ENCODE peak calls at places on chromosome X, in eight cellular contexts. X, C, N, W, R, G, L and U are unnamed samples.

GRCh38 chrX:30593435-30594200 is 16.1 kb upstream of the TASL start:
- DNase-seq in X (peak; percentile 73), C (no peak), N (no peak), W (no peak), R (no peak), G (peak; percentile 52), L (no peak), U (no peak)

GRCh38 chrX:13903405-13903804 is 86.5 kb upstream of the GPM6B start:
- DNase-seq in X (no peak), C (no peak), N (no peak), W (no peak), R (no peak), G (no peak), L (no peak), U (no peak)

GRCh38 chrX:73922856-73923429 is 359.9 kb downstream of the CHIC1 start:
- DNase-seq in X (no peak), C (no peak), N (no peak), W (no peak), R (no peak), G (no peak), L (no peak), U (no peak)

GRCh38 chrX:132983496-132983895 is 25.1 kb upstream of the HS6ST2 start:
- DNase-seq in X (no peak), C (no peak), N (no peak), W (no peak), R (no peak), G (no peak), L (no peak), U (no peak)

GRCh38 chrX:31036895-31037294 is 34.9 kb downstream of the FTHL17 start:
- DNase-seq in X (peak; percentile 50), C (no peak), N (no peak), W (peak; percentile 42), R (no peak), G (peak; percentile 54), L (no peak), U (no peak)

GRCh38 chrX:96502507-96502906 is 182.1 kb upstream of the DIAPH2 start:
- DNase-seq in X (no peak), C (no peak), N (no peak), W (no peak), R (no peak), G (no peak), L (no peak), U (no peak)

GRCh38 chrX:134526399-134526798 is 66.4 kb downstream of the HPRT1 start:
- DNase-seq in X (no peak), C (no peak), N (peak; percentile 3), W (no peak), R (no peak), G (no peak), L (no peak), U (no peak)

GRCh38 chrX:7798327-7798726 is 44.6 kb upstream of the VCX start:
- DNase-seq in X (no peak), C (no peak), N (no peak), W (no peak), R (no peak), G (no peak), L (no peak), U (no peak)